ENCODE peak calls at places on chromosomes 12 and 14, in eight cellular contexts. U is CD4-positive, alpha-beta memory T cell; D is endodermal cell; L is tibial nerve; Z is CD8-positive, alpha-beta memory T cell; G is A549; W is brain microvascular endothelial cell; Y is GM23248. J is an unnamed sample.

GRCh38 chr14:30826070-30826469 is 48.3 kb upstream of the COCH start:
- DNase-seq in U (no peak), Y (no peak), G (no peak), Z (no peak), W (no peak), L (no peak), D (no peak), J (no peak)

GRCh38 chr12:82862069-82862841 is 175.5 kb downstream of the TMTC2 start:
- DNase-seq in Z (no peak), D (no peak), G (no peak), Y (peak; percentile 32), L (no peak), U (no peak), W (peak; percentile 67), J (no peak)

GRCh38 chr12:131929530-131930456 is 717 bp downstream of the PUS1 start:
- DNase-seq in D (peak; percentile 82), Z (no peak), Y (peak; percentile 68), G (peak; percentile 41), W (peak; percentile 18), U (peak; percentile 59), L (no peak), J (peak; percentile 13)

GRCh38 chr12:55736780-55737580 is 5.9 kb upstream of the GDF11 start:
- DNase-seq in W (peak; percentile 66), L (peak; percentile 66), U (peak; percentile 60), G (peak; percentile 86), Z (peak; percentile 20), D (peak; percentile 100), Y (peak; percentile 84), J (peak; percentile 26)

GRCh38 chr14:105817971-105818711 is 291.8 kb downstream of the TMEM121 start:
- DNase-seq in W (no peak), L (no peak), Y (no peak), G (no peak), D (no peak), U (no peak), Z (no peak), J (no peak)

GRCh38 chr14:47392351-47392750 is 283.1 kb downstream of the MDGA2 start:
- DNase-seq in Y (no peak), L (no peak), G (no peak), Z (no peak), D (no peak), U (no peak), W (peak; percentile 56), J (no peak)

GRCh38 chr12:5376591-5377207 is 55.2 kb upstream of the NTF3 start:
- DNase-seq in W (no peak), Y (no peak), D (no peak), G (no peak), U (no peak), Z (no peak), L (no peak), J (no peak)

GRCh38 chr14:104664588-104664987 is 24.8 kb upstream of the INF2 start:
- DNase-seq in U (no peak), L (no peak), W (no peak), Y (no peak), D (peak; percentile 42), G (no peak), Z (no peak), J (no peak)

GRCh38 chr14:53571990-53572389 is 384.6 kb downstream of the BMP4 start:
- DNase-seq in D (no peak), Z (no peak), Y (no peak), W (no peak), L (no peak), U (no peak), G (no peak), J (no peak)

GRCh38 chr12:13472690-13473089 is 276.2 kb downstream of the EMP1 start:
- DNase-seq in W (peak; percentile 34), D (no peak), Y (peak; percentile 70), Z (no peak), L (no peak), U (no peak), G (no peak), J (no peak)

GRCh38 chr14:102029956-102030355 is 56.9 kb downstream of the HSP90AA1 start:
- DNase-seq in L (no peak), U (no peak), Y (peak; percentile 52), D (no peak), G (no peak), W (peak; percentile 63), Z (no peak), J (no peak)

GRCh38 chr12:2586159-2587035 is 208.4 kb upstream of the FKBP4 start:
- DNase-seq in L (no peak), D (peak; percentile 83), W (no peak), Z (no peak), Y (no peak), G (no peak), U (no peak), J (no peak)

GRCh38 chr12:8038659-8039114 is 6.2 kb downstream of the FOXJ2 start:
- DNase-seq in U (peak; percentile 48), L (no peak), D (peak; percentile 93), G (peak; percentile 18), Z (no peak), Y (peak; percentile 88), W (peak; percentile 46), J (no peak)

GRCh38 chr14:91241848-91242247 is 2.7 kb downstream of the GPR68 start:
- DNase-seq in G (no peak), L (no peak), Z (no peak), U (peak; percentile 65), W (no peak), Y (no peak), D (no peak), J (no peak)

GRCh38 chr14:91245029-91245428 is 525 bp upstream of the GPR68 start:
- DNase-seq in G (no peak), Z (peak; percentile 54), U (peak; percentile 94), Y (no peak), D (no peak), W (no peak), L (no peak), J (peak; percentile 71)

GRCh38 chr14:91244501-91244901 is at the start of gene GPR68:
- DNase-seq in D (peak; percentile 82), W (peak; percentile 46), G (no peak), Z (no peak), Y (peak; percentile 92), U (peak; percentile 69), L (no peak), J (no peak)

GRCh38 chr14:91242635-91243034 is 1.9 kb downstream of the GPR68 start:
- DNase-seq in U (no peak), G (no peak), W (no peak), L (no peak), Z (no peak), D (no peak), Y (no peak), J (no peak)

GRCh38 chr14:91243098-91243483 is 1.4 kb downstream of the GPR68 start:
- DNase-seq in D (no peak), U (no peak), G (no peak), W (no peak), Y (no peak), L (no peak), Z (no peak), J (no peak)
- H3K4me3 ChIP-seq in D (no peak overlapping the region), U (peak overlapping the region; percentile 66), G (no peak overlapping the region), W (no peak overlapping the region), Y (peak overlapping the region; percentile 70), L (no peak overlapping the region), Z (peak overlapping the region; percentile 82), J (peak overlapping the region; percentile 57)

GRCh38 chr12:54030889-54031860 is 1.7 kb upstream of the HOXC5 start:
- DNase-seq in U (no peak), L (no peak), G (no peak), Z (no peak), D (peak; percentile 86), Y (peak; percentile 95), W (no peak), J (no peak)

GRCh38 chr12:54030442-54030801 is 2.2 kb downstream of the HOXC6 start:
- DNase-seq in L (no peak), Y (no peak), U (no peak), G (no peak), Z (no peak), W (no peak), D (no peak), J (no peak)

GRCh38 chr12:54028324-54029201 is at the start of gene HOXC6:
- DNase-seq in L (no peak), Z (no peak), Y (peak; percentile 91), W (no peak), D (peak; percentile 80), G (peak; percentile 53), U (no peak), J (no peak)

GRCh38 chr12:54027442-54027786 is 826 bp upstream of the HOXC6 start:
- DNase-seq in Y (peak; percentile 35), G (no peak), U (no peak), W (no peak), D (no peak), L (no peak), Z (no peak), J (no peak)

GRCh38 chr12:54029529-54030441 is 1.5 kb downstream of the HOXC6 start:
- DNase-seq in Y (peak; percentile 52), Z (no peak), G (no peak), L (no peak), W (no peak), D (peak; percentile 85), U (no peak), J (no peak)
- H3K4me3 ChIP-seq in Y (peak overlapping the region; percentile 77), Z (no peak overlapping the region), G (no peak overlapping the region), L (no peak overlapping the region), W (no peak overlapping the region), D (no peak overlapping the region), U (no peak overlapping the region), J (no peak overlapping the region)

GRCh38 chr12:67889935-67890334 is 99.3 kb upstream of the IFNG-AS1 start:
- DNase-seq in D (no peak), L (no peak), Y (no peak), U (no peak), G (no peak), W (no peak), Z (no peak), J (no peak)

GRCh38 chr12:67881565-67881964 is 107.7 kb upstream of the IFNG-AS1 start:
- DNase-seq in Z (no peak), W (no peak), G (no peak), L (no peak), D (no peak), U (no peak), Y (no peak), J (no peak)

GRCh38 chr12:67887065-67887464 is 102.2 kb upstream of the IFNG-AS1 start:
- DNase-seq in W (no peak), D (no peak), Y (no peak), G (no peak), U (no peak), Z (no peak), L (no peak), J (no peak)

GRCh38 chr12:67884596-67884995 is 104.7 kb upstream of the IFNG-AS1 start:
- DNase-seq in U (no peak), Y (no peak), G (no peak), L (no peak), W (no peak), Z (no peak), D (no peak), J (no peak)

GRCh38 chr12:67885370-67886169 is 103.7 kb upstream of the IFNG-AS1 start:
- DNase-seq in L (peak; percentile 11), W (no peak), D (no peak), U (no peak), Z (no peak), G (no peak), Y (peak; percentile 22), J (no peak)
- H3K4me3 ChIP-seq in L (no peak overlapping the region), W (no peak overlapping the region), D (no peak overlapping the region), U (no peak overlapping the region), Z (no peak overlapping the region), G (no peak overlapping the region), Y (peak overlapping the region; percentile 13), J (no peak overlapping the region)

DNA sequence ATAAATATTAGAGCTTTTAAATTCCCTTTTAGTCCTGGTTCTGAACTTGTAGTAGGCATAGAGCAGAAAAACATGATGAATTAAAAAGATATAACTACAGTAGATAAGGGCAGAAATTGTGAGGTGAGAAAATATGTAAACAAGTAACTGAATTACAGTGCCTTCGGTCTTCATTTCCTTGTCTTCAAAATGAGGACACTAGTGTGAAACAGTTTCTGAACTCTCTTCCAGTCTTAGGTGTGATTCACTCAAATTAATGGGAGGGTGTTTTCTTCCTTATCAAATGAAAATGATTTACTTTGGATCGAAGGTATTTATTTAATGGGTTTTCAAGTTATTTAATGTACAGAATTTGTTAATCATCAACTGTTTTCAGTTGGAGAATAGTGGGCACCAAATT is 1.5 kb downstream of the FGD4 start:
- DNase-seq in U (no peak), D (no peak), G (no peak), W (no peak), Z (no peak), Y (no peak), L (no peak), J (no peak)
- H3K4me3 ChIP-seq in U (no peak overlapping the region), D (peak overlapping the region; percentile 94), G (peak overlapping the region; percentile 83), W (no peak overlapping the region), Z (no peak overlapping the region), Y (no peak overlapping the region), L (peak overlapping the region; percentile 91), J (no peak overlapping the region)